ENCODE peak calls at places on chromosome 4, in seven cellular contexts. One of them, this sample, is unnamed.

GRCh38 chr4:76365636-76366035 is 55.3 kb downstream of the CCDC158 start:
- DNase-seq in epithelial cell of esophagus: peak
- DNase-seq in pancreas: no peak
- DNase-seq in RWPE1: no peak
- DNase-seq in right atrium auricular region: no peak
- DNase-seq in BJ: no peak
- DNase-seq in cardiac muscle cell: no peak
- DNase-seq in this sample: no peak

GRCh38 chr4:8703857-8704495 is 111.4 kb downstream of the CPZ start:
- DNase-seq in cardiac muscle cell: no peak
- DNase-seq in pancreas: no peak
- DNase-seq in right atrium auricular region: no peak
- DNase-seq in BJ: no peak
- DNase-seq in RWPE1: no peak
- DNase-seq in epithelial cell of esophagus: no peak
- DNase-seq in this sample: no peak

GRCh38 chr4:112421911-112422310 is 94.1 kb downstream of the NEUROG2 start:
- DNase-seq in BJ: no peak
- DNase-seq in pancreas: no peak
- DNase-seq in epithelial cell of esophagus: no peak
- DNase-seq in right atrium auricular region: no peak
- DNase-seq in cardiac muscle cell: no peak
- DNase-seq in RWPE1: no peak
- DNase-seq in this sample: no peak

GRCh38 chr4:138686078-138686477 is 329.5 kb upstream of the NOCT start:
- DNase-seq in epithelial cell of esophagus: no peak
- DNase-seq in RWPE1: no peak
- DNase-seq in cardiac muscle cell: no peak
- DNase-seq in pancreas: no peak
- DNase-seq in BJ: no peak
- DNase-seq in right atrium auricular region: no peak
- DNase-seq in this sample: no peak

GRCh38 chr4:54872246-54872645 is 214.5 kb downstream of the KIT start:
- DNase-seq in right atrium auricular region: no peak
- DNase-seq in BJ: peak
- DNase-seq in cardiac muscle cell: peak
- DNase-seq in epithelial cell of esophagus: peak
- DNase-seq in pancreas: no peak
- DNase-seq in RWPE1: no peak
- DNase-seq in this sample: no peak

GRCh38 chr4:8731364-8731763 is 138.8 kb downstream of the CPZ start:
- DNase-seq in cardiac muscle cell: no peak
- DNase-seq in epithelial cell of esophagus: no peak
- DNase-seq in right atrium auricular region: peak
- DNase-seq in pancreas: no peak
- DNase-seq in BJ: no peak
- DNase-seq in RWPE1: no peak
- DNase-seq in this sample: no peak

GRCh38 chr4:108571027-108571569 is 49.3 kb upstream of the RPL34 start:
- DNase-seq in cardiac muscle cell: no peak
- DNase-seq in right atrium auricular region: no peak
- DNase-seq in RWPE1: no peak
- DNase-seq in BJ: no peak
- DNase-seq in pancreas: no peak
- DNase-seq in epithelial cell of esophagus: peak
- DNase-seq in this sample: no peak

GRCh38 chr4:2512396-2513135 is 23.9 kb upstream of the FAM193A start:
- DNase-seq in epithelial cell of esophagus: no peak
- DNase-seq in right atrium auricular region: no peak
- DNase-seq in BJ: no peak
- DNase-seq in pancreas: no peak
- DNase-seq in RWPE1: no peak
- DNase-seq in cardiac muscle cell: no peak
- DNase-seq in this sample: no peak

GRCh38 chr4:6634746-6635145 is 5.7 kb upstream of the MRFAP1 start:
- DNase-seq in epithelial cell of esophagus: no peak
- DNase-seq in right atrium auricular region: no peak
- DNase-seq in RWPE1: no peak
- DNase-seq in BJ: no peak
- DNase-seq in pancreas: no peak
- DNase-seq in cardiac muscle cell: no peak
- DNase-seq in this sample: no peak

GRCh38 chr4:185742766-185743165 is 69.2 kb downstream of the SORBS2 start:
- DNase-seq in right atrium auricular region: no peak
- DNase-seq in BJ: no peak
- DNase-seq in RWPE1: peak
- DNase-seq in cardiac muscle cell: no peak
- DNase-seq in pancreas: peak
- DNase-seq in epithelial cell of esophagus: peak
- DNase-seq in this sample: no peak

GRCh38 chr4:4524364-4524763 is 17.5 kb downstream of the STX18 start:
- DNase-seq in BJ: no peak
- DNase-seq in epithelial cell of esophagus: no peak
- DNase-seq in pancreas: no peak
- DNase-seq in right atrium auricular region: no peak
- DNase-seq in RWPE1: no peak
- DNase-seq in cardiac muscle cell: no peak
- DNase-seq in this sample: no peak

GRCh38 chr4:130092187-130093015 is 996.4 kb downstream of the C4orf33 start:
- DNase-seq in cardiac muscle cell: no peak
- DNase-seq in RWPE1: no peak
- DNase-seq in pancreas: no peak
- DNase-seq in BJ: no peak
- DNase-seq in right atrium auricular region: no peak
- DNase-seq in epithelial cell of esophagus: no peak
- DNase-seq in this sample: no peak

GRCh38 chr4:185671496-185671895 is 136.2 kb upstream of the PDLIM3 start:
- DNase-seq in cardiac muscle cell: no peak
- DNase-seq in right atrium auricular region: no peak
- DNase-seq in BJ: no peak
- DNase-seq in pancreas: no peak
- DNase-seq in epithelial cell of esophagus: no peak
- DNase-seq in RWPE1: no peak
- DNase-seq in this sample: no peak

GRCh38 chr4:8328456-8328855 is 58.9 kb downstream of the HTRA3 start:
- DNase-seq in right atrium auricular region: no peak
- DNase-seq in pancreas: no peak
- DNase-seq in RWPE1: no peak
- DNase-seq in epithelial cell of esophagus: no peak
- DNase-seq in BJ: no peak
- DNase-seq in cardiac muscle cell: no peak
- DNase-seq in this sample: no peak

GRCh38 chr4:76718806-76719205 is 179.1 kb downstream of the SOWAHB start:
- DNase-seq in cardiac muscle cell: no peak
- DNase-seq in RWPE1: no peak
- DNase-seq in epithelial cell of esophagus: no peak
- DNase-seq in pancreas: no peak
- DNase-seq in right atrium auricular region: no peak
- DNase-seq in BJ: no peak
- DNase-seq in this sample: no peak

GRCh38 chr4:183180096-183180495 is 81.0 kb downstream of the WWC2 start:
- DNase-seq in pancreas: no peak
- DNase-seq in right atrium auricular region: no peak
- DNase-seq in RWPE1: no peak
- DNase-seq in cardiac muscle cell: no peak
- DNase-seq in epithelial cell of esophagus: no peak
- DNase-seq in BJ: no peak
- DNase-seq in this sample: no peak

GRCh38 chr4:83989835-83990234 is 453.9 kb downstream of the GPAT3 start:
- DNase-seq in epithelial cell of esophagus: no peak
- DNase-seq in pancreas: no peak
- DNase-seq in cardiac muscle cell: no peak
- DNase-seq in right atrium auricular region: no peak
- DNase-seq in RWPE1: no peak
- DNase-seq in BJ: no peak
- DNase-seq in this sample: no peak

GRCh38 chr4:8330821-8331566 is 61.4 kb downstream of the HTRA3 start:
- DNase-seq in right atrium auricular region: peak
- DNase-seq in epithelial cell of esophagus: no peak
- DNase-seq in pancreas: no peak
- DNase-seq in BJ: no peak
- DNase-seq in cardiac muscle cell: peak
- DNase-seq in RWPE1: no peak
- DNase-seq in this sample: no peak

GRCh38 chr4:10664408-10664807 is 20.2 kb downstream of the CLNK start:
- DNase-seq in BJ: peak
- DNase-seq in right atrium auricular region: peak
- DNase-seq in RWPE1: peak
- DNase-seq in epithelial cell of esophagus: peak
- DNase-seq in cardiac muscle cell: peak
- DNase-seq in pancreas: no peak
- DNase-seq in this sample: no peak

GRCh38 chr4:7417639-7418038 is 17.1 kb downstream of the PSAPL1 start:
- DNase-seq in pancreas: no peak
- DNase-seq in right atrium auricular region: no peak
- DNase-seq in RWPE1: no peak
- DNase-seq in cardiac muscle cell: no peak
- DNase-seq in epithelial cell of esophagus: no peak
- DNase-seq in BJ: no peak
- DNase-seq in this sample: no peak

GRCh38 chr4:110540606-110541440 is 64.9 kb downstream of the ENPEP start:
- DNase-seq in epithelial cell of esophagus: peak
- DNase-seq in RWPE1: peak
- DNase-seq in cardiac muscle cell: peak
- DNase-seq in right atrium auricular region: no peak
- DNase-seq in BJ: peak
- DNase-seq in pancreas: no peak
- DNase-seq in this sample: no peak

GRCh38 chr4:69984030-69984443 is 11.7 kb upstream of the STATH start:
- DNase-seq in pancreas: no peak
- DNase-seq in epithelial cell of esophagus: peak
- DNase-seq in BJ: no peak
- DNase-seq in RWPE1: peak
- DNase-seq in right atrium auricular region: no peak
- DNase-seq in cardiac muscle cell: peak
- DNase-seq in this sample: no peak

GRCh38 chr4:12729384-12729783 is 754.8 kb downstream of the RAB28 start:
- DNase-seq in epithelial cell of esophagus: peak
- DNase-seq in right atrium auricular region: no peak
- DNase-seq in RWPE1: peak
- DNase-seq in pancreas: no peak
- DNase-seq in BJ: no peak
- DNase-seq in cardiac muscle cell: peak
- DNase-seq in this sample: no peak

GRCh38 chr4:122765702-122766352 is 33.3 kb downstream of the BBS12 start:
- DNase-seq in cardiac muscle cell: peak
- DNase-seq in epithelial cell of esophagus: peak
- DNase-seq in pancreas: no peak
- DNase-seq in BJ: peak
- DNase-seq in right atrium auricular region: no peak
- DNase-seq in RWPE1: no peak
- DNase-seq in this sample: no peak

GRCh38 chr4:92814677-92815076 is 510.9 kb downstream of the GRID2 start:
- DNase-seq in BJ: no peak
- DNase-seq in right atrium auricular region: no peak
- DNase-seq in epithelial cell of esophagus: no peak
- DNase-seq in cardiac muscle cell: no peak
- DNase-seq in RWPE1: no peak
- DNase-seq in pancreas: no peak
- DNase-seq in this sample: no peak

GRCh38 chr4:166165829-166166420 is 292.9 kb downstream of the TLL1 start:
- DNase-seq in cardiac muscle cell: peak
- DNase-seq in BJ: peak
- DNase-seq in right atrium auricular region: no peak
- DNase-seq in pancreas: no peak
- DNase-seq in RWPE1: peak
- DNase-seq in epithelial cell of esophagus: peak
- DNase-seq in this sample: no peak

GRCh38 chr4:171759274-171759673 is 53.9 kb upstream of the GALNTL6 start:
- DNase-seq in RWPE1: no peak
- DNase-seq in epithelial cell of esophagus: no peak
- DNase-seq in cardiac muscle cell: no peak
- DNase-seq in pancreas: no peak
- DNase-seq in BJ: no peak
- DNase-seq in right atrium auricular region: no peak
- DNase-seq in this sample: no peak

GRCh38 chr4:181234951-181235350 is 1008.3 kb upstream of the TENM3 start:
- DNase-seq in cardiac muscle cell: no peak
- DNase-seq in RWPE1: no peak
- DNase-seq in BJ: no peak
- DNase-seq in right atrium auricular region: no peak
- DNase-seq in epithelial cell of esophagus: no peak
- DNase-seq in pancreas: no peak
- DNase-seq in this sample: no peak
- TF ChIP-seq CTCF in cardiac muscle cell: no peak
- TF ChIP-seq CTCF in RWPE1: no peak
- TF ChIP-seq CTCF in BJ: no peak
- TF ChIP-seq CTCF in right atrium auricular region: no peak
- TF ChIP-seq CTCF in epithelial cell of esophagus: no peak
- TF ChIP-seq CTCF in pancreas: no peak
- TF ChIP-seq CTCF in this sample: no peak

DNA sequence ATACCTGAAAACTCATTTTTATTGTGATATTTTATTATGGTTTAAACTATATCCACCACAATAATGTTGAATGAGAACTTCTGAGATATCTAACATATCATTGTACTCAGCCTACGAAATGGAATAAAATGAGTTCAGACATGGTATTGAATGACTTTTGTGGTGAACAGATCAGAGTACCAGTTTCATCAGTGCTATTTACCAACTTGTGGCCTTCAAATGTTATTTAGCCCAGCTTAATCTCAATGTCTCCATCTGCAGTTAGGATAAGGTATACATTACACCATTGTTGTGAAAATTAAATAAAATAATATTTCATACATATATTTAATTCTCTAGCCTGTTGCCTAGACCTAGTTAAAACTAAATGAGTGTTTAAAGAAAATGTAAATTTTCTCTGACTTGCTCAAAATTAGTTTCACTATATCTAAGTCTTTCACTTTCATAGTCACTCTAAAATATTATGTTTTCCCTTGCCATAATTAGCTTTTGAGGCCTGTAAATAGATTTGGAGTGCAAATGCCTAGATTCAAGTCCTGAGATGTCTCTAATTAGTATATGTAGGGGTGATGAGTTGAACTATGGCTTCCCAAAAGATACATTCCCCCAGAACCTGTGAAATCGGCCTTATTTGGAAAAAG is 594.2 kb downstream of the STPG2 start:
- DNase-seq in BJ: no peak
- DNase-seq in pancreas: no peak
- DNase-seq in epithelial cell of esophagus: peak
- DNase-seq in cardiac muscle cell: no peak
- DNase-seq in RWPE1: no peak
- DNase-seq in right atrium auricular region: no peak
- DNase-seq in this sample: no peak
- TF ChIP-seq CTCF in BJ: no peak
- TF ChIP-seq CTCF in pancreas: no peak
- TF ChIP-seq CTCF in epithelial cell of esophagus: peak
- TF ChIP-seq CTCF in cardiac muscle cell: no peak
- TF ChIP-seq CTCF in RWPE1: no peak
- TF ChIP-seq CTCF in right atrium auricular region: no peak
- TF ChIP-seq CTCF in this sample: no peak

GRCh38 chr4:35771571-35771970 is 472.7 kb downstream of the ARAP2 start:
- DNase-seq in RWPE1: no peak
- DNase-seq in right atrium auricular region: no peak
- DNase-seq in pancreas: no peak
- DNase-seq in epithelial cell of esophagus: no peak
- DNase-seq in BJ: no peak
- DNase-seq in cardiac muscle cell: no peak
- DNase-seq in this sample: no peak
- TF ChIP-seq CTCF in RWPE1: no peak
- TF ChIP-seq CTCF in right atrium auricular region: no peak
- TF ChIP-seq CTCF in pancreas: no peak
- TF ChIP-seq CTCF in epithelial cell of esophagus: no peak
- TF ChIP-seq CTCF in BJ: no peak
- TF ChIP-seq CTCF in cardiac muscle cell: no peak
- TF ChIP-seq CTCF in this sample: no peak

GRCh38 chr4:85370400-85371032 is 104.4 kb upstream of the ARHGAP24 start:
- DNase-seq in pancreas: no peak
- DNase-seq in cardiac muscle cell: peak
- DNase-seq in epithelial cell of esophagus: peak
- DNase-seq in right atrium auricular region: no peak
- DNase-seq in RWPE1: peak
- DNase-seq in BJ: no peak
- DNase-seq in this sample: peak
- TF ChIP-seq CTCF in pancreas: peak
- TF ChIP-seq CTCF in cardiac muscle cell: peak
- TF ChIP-seq CTCF in epithelial cell of esophagus: peak
- TF ChIP-seq CTCF in right atrium auricular region: peak
- TF ChIP-seq CTCF in RWPE1: peak
- TF ChIP-seq CTCF in BJ: peak
- TF ChIP-seq CTCF in this sample: no peak

This sample was measured in activated B cell treated with CpG ODN at 0.5 μM for 24 hours.